ENCODE peak calls at places on chromosomes 2 and 18, in six cellular contexts. P is endothelial cell of umbilical vein, B is transverse colon, R is breast epithelium, F is HepG2, U is HCT116. W is an unnamed sample.

GRCh38 chr2:109402980-109403840 is 210.6 kb downstream of the SEPTIN10 start:
- DNase-seq in P (no peak), B (no peak), R (no peak), F (no peak), U (no peak), W (no peak)

GRCh38 chr2:18284331-18284730 is 276.1 kb downstream of the RDH14 start:
- DNase-seq in P (peak), B (no peak), R (no peak), F (no peak), U (no peak), W (no peak)

GRCh38 chr18:41064916-41065315 is 890.1 kb upstream of the PIK3C3 start:
- DNase-seq in P (no peak), B (no peak), R (no peak), F (no peak), U (no peak), W (no peak)

GRCh38 chr2:207683438-207683837 is 28.0 kb upstream of the CCNYL1 start:
- DNase-seq in P (no peak), B (no peak), R (no peak), F (no peak), U (no peak), W (no peak)

GRCh38 chr18:78304199-78304826 is 675.3 kb upstream of the SALL3 start:
- DNase-seq in P (no peak), B (no peak), R (no peak), F (no peak), U (no peak), W (no peak)

GRCh38 chr18:74271656-74272055 is 20.1 kb downstream of the CYB5A start:
- DNase-seq in P (no peak), B (no peak), R (no peak), F (no peak), U (no peak), W (no peak)

GRCh38 chr2:29804671-29805070 is 116.7 kb downstream of the ALK start:
- DNase-seq in P (no peak), B (no peak), R (no peak), F (no peak), U (no peak), W (no peak)

GRCh38 chr2:204645018-204645775 is 99.9 kb downstream of the PARD3B start:
- DNase-seq in P (peak), B (no peak), R (no peak), F (no peak), U (no peak), W (no peak)

GRCh38 chr2:17550907-17551306 is 10.4 kb downstream of the VSNL1 start:
- DNase-seq in P (no peak), B (no peak), R (no peak), F (no peak), U (no peak), W (no peak)

GRCh38 chr2:74334931-74335333 is 8.3 kb downstream of the SLC4A5 start:
- DNase-seq in P (peak), B (peak), R (peak), F (peak), U (peak), W (peak)

GRCh38 chr2:168239281-168239680 is 8.1 kb downstream of the STK39 start:
- DNase-seq in P (no peak), B (no peak), R (no peak), F (no peak), U (no peak), W (no peak)

GRCh38 chr2:214193943-214194342 is 216.9 kb upstream of the VWC2L start:
- DNase-seq in P (no peak), B (no peak), R (no peak), F (no peak), U (peak), W (no peak)

GRCh38 chr2:200258881-200259576 is 47.5 kb upstream of the SPATS2L start:
- DNase-seq in P (no peak), B (no peak), R (no peak), F (no peak), U (no peak), W (no peak)

GRCh38 chr18:75073654-75074053 is 135.3 kb downstream of the PTGR3 start:
- DNase-seq in P (no peak), B (no peak), R (no peak), F (no peak), U (no peak), W (no peak)

GRCh38 chr2:199382091-199382490 is 75.6 kb downstream of the SATB2 start:
- DNase-seq in P (peak), B (no peak), R (no peak), F (no peak), U (no peak), W (no peak)

GRCh38 chr18:55402731-55403405 is 185.1 kb downstream of the TCF4 start:
- DNase-seq in P (peak), B (no peak), R (no peak), F (no peak), U (no peak), W (no peak)

GRCh38 chr2:178256382-178257053 is 62.2 kb downstream of the OSBPL6 start:
- DNase-seq in P (no peak), B (no peak), R (no peak), F (no peak), U (no peak), W (no peak)

GRCh38 chr2:234683950-234684349 is 187.1 kb upstream of the ARL4C start:
- DNase-seq in P (no peak), B (no peak), R (no peak), F (no peak), U (no peak), W (no peak)
- TF ChIP-seq POLR2A in P (no peak), B (no peak), R (no peak), F (no peak), U (no peak), W (no peak)

DNA sequence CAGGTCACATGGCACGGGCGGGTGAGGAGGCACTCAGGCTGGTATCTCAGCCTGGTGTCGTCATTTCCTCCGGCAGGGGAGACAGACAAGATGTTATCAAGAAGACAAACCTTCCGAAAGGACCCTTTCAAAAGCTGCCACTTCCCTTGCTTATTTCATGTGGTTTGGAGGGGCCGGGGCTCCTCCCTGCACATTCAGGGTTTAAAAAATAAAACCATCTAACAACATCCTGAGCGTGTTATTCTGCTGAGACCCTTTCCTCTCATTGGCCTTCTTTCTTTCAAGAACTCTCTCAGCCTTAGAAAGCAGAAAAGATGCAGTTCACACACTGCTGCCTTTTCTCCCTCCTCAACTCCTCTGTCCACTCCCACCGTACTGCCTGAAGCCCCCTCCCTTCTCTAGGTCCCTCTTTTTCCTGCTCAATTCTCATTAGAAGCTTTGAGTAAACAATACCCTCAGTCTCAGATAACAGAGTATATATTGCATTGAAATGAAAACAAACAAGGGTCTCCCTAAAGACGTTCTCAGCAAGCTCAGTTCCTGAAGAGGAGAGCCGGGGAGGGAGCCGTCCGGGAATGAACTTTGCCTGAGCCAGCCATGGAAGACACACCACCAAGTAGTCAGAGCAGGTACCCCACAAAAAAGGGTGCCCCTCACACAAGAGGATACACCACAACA is 9.8 kb downstream of the SMAD7 start:
- DNase-seq in P (peak), B (peak), R (no peak), F (no peak), U (no peak), W (no peak)
- TF ChIP-seq POLR2AphosphoS5 in P (peak), B (no peak), R (no peak), F (no peak), U (no peak), W (no peak)

GRCh38 chr2:62573137-62573731 is 67.2 kb upstream of the TMEM17 start:
- DNase-seq in P (no peak), B (no peak), R (no peak), F (no peak), U (no peak), W (no peak)

GRCh38 chr2:62568983-62569837 is 63.2 kb upstream of the TMEM17 start:
- DNase-seq in P (no peak), B (no peak), R (no peak), F (peak), U (no peak), W (no peak)

GRCh38 chr2:62568074-62568473 is 62.1 kb upstream of the TMEM17 start:
- DNase-seq in P (no peak), B (no peak), R (no peak), F (no peak), U (no peak), W (no peak)

GRCh38 chr2:62569907-62570793 is 64.2 kb upstream of the TMEM17 start:
- DNase-seq in P (no peak), B (no peak), R (no peak), F (peak), U (peak), W (no peak)

DNA sequence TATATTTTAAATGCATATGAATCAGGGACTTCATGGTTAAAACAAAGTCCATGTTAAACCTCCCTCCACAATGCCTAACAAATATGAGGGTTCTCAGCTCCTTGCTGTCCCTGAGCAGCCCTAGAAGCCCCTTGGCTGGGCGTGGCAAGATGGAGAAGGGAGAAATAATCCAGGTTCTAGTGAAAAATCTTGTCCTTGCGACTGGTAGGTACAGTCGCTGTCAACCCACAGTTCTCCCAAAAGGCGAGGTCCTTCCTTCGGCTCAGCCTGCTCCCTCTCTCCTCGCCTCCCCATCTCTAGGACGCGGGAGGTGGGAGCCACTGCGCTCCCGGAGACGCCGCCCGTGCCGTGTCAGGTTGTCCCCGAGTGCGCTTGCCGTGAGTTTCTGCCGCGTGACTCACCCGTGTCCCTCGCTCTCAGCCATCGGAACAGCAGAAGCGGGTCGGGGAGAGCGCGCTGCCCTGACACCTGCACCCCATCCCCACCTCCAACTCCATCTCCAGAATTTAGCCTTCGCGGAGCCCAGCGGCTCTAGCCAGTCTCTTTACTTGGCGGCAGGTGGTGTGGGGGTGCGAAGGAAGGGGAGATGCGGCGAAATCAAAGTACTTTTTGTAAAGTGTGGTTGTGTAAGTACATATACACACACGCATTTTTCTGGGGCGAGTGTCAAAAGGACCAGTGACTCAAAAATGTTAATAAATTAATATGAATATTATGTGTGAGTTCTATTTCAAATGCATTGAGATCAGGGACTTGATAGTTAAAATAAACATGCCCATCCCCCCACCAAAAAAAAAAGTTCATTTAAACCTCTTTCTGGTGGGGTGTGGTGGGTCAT is 65.1 kb upstream of the TMEM17 start:
- DNase-seq in P (peak), B (peak), R (no peak), F (no peak), U (no peak), W (no peak)
- TF ChIP-seq POLR2A in P (no peak), B (no peak), R (no peak), F (no peak), U (no peak), W (no peak)

DNA sequence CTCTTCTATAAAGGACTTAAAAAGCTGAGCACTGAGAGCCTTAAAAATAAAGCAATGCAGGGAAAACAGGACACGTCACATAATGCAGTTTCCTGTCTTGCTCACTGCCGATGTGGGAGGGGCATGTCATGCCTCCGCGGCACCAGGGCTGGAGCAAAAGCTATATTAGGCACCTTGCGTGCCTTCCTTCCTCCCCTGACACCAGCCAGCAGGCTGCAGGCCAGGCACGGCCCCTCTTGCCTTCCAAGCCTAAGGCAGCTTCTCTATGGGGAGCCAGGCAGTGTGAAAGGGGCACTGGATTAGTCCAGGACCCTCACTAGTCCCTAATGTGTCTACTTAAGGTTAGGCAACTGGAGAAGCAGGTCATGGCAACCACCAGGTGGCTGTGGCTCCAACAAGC is 26.3 kb downstream of the MRPL35 start:
- DNase-seq in P (peak), B (peak), R (no peak), F (no peak), U (no peak), W (peak)
- TF ChIP-seq POLR2AphosphoS5 in P (no peak), B (peak), R (no peak), F (no peak), U (no peak), W (no peak)

GRCh38 chr2:216681683-216682082 is 13.7 kb downstream of the IGFBP5 start:
- DNase-seq in P (no peak), B (no peak), R (no peak), F (no peak), U (no peak), W (no peak)

GRCh38 chr2:216678098-216678465 is 17.3 kb downstream of the IGFBP5 start:
- DNase-seq in P (no peak), B (no peak), R (no peak), F (no peak), U (no peak), W (no peak)

GRCh38 chr2:216680951-216681629 is 14.3 kb downstream of the IGFBP5 start:
- DNase-seq in P (no peak), B (no peak), R (no peak), F (no peak), U (no peak), W (no peak)

GRCh38 chr2:216678813-216679657 is 16.3 kb downstream of the IGFBP5 start:
- DNase-seq in P (no peak), B (no peak), R (no peak), F (no peak), U (no peak), W (no peak)

DNA sequence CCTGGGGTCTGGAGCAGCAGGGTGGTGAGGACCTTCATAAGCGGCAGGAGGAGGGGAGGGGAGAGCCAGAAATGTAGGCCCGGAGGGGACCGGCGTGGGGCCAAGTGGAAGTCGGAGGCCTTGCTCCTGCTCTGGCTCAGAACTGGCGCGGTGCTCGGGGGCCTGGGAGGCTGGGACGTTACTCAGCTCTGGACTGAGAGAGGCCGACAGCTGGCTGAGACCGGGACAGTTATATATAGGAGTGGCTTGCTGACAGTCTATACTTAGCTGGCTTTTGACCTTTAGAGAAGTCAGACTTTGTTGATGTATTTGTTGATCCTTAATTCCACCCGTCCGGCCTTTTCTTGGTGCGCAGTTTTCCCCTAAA is 15.7 kb downstream of the IGFBP5 start:
- DNase-seq in P (no peak), B (no peak), R (no peak), F (no peak), U (no peak), W (no peak)
- TF ChIP-seq POLR2A in P (no peak), B (no peak), R (no peak), F (no peak), U (no peak), W (no peak)

DNA sequence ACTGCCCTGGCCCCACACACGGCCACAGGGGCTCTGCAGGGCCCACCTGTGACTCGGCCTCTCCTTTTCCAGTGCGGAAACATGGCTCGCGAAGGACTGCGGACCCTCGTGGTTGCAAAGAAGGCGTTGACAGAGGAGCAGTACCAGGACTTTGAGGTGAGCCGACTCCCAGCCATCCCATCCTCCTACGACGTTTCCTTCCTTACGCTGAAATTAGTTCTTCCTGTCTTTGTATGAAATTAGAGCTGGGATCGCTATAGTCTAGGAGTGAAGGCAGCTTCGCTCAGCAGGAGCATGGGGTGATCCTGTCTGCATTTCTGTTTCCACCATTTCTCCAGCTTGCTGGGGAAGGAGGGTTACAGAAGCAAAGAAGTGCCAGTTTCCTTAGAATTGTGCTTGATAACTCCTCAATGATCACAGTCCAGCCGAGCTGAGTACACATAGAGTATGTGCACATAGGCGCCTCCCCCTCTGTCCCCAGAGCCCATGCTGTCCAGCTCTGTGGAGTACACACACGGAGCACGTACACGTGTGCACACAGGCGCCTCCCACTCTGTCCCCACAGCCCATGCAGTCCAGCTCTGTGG is 59.1 kb upstream of the NFATC1 start:
- DNase-seq in P (peak), B (no peak), R (no peak), F (no peak), U (no peak), W (no peak)
- TF ChIP-seq POLR2AphosphoS5 in P (no peak), B (no peak), R (no peak), F (no peak), U (no peak), W (no peak)

GRCh38 chr2:56040834-56041233 is 117.3 kb upstream of the EFEMP1 start:
- DNase-seq in P (no peak), B (no peak), R (no peak), F (no peak), U (no peak), W (no peak)

GRCh38 chr2:56034258-56034657 is 110.7 kb upstream of the EFEMP1 start:
- DNase-seq in P (no peak), B (no peak), R (no peak), F (no peak), U (no peak), W (no peak)

GRCh38 chr2:56040189-56040588 is 116.6 kb upstream of the EFEMP1 start:
- DNase-seq in P (no peak), B (no peak), R (no peak), F (no peak), U (no peak), W (no peak)
- TF ChIP-seq POLR2A in P (no peak), B (no peak), R (no peak), F (no peak), U (no peak), W (no peak)

GRCh38 chr2:55617160-55618024 is at the start of gene PPP4R3B:
- DNase-seq in P (peak), B (peak), R (peak), F (peak), U (peak), W (peak)
- TF ChIP-seq POLR2AphosphoS5 in P (peak), B (peak), R (peak), F (peak), U (peak), W (peak)

GRCh38 chr2:218000137-218000536 is 2.7 kb downstream of the TNS1 start:
- DNase-seq in P (no peak), B (no peak), R (no peak), F (no peak), U (no peak), W (no peak)
- TF ChIP-seq POLR2A in P (no peak), B (no peak), R (no peak), F (no peak), U (no peak), W (no peak)

DNA sequence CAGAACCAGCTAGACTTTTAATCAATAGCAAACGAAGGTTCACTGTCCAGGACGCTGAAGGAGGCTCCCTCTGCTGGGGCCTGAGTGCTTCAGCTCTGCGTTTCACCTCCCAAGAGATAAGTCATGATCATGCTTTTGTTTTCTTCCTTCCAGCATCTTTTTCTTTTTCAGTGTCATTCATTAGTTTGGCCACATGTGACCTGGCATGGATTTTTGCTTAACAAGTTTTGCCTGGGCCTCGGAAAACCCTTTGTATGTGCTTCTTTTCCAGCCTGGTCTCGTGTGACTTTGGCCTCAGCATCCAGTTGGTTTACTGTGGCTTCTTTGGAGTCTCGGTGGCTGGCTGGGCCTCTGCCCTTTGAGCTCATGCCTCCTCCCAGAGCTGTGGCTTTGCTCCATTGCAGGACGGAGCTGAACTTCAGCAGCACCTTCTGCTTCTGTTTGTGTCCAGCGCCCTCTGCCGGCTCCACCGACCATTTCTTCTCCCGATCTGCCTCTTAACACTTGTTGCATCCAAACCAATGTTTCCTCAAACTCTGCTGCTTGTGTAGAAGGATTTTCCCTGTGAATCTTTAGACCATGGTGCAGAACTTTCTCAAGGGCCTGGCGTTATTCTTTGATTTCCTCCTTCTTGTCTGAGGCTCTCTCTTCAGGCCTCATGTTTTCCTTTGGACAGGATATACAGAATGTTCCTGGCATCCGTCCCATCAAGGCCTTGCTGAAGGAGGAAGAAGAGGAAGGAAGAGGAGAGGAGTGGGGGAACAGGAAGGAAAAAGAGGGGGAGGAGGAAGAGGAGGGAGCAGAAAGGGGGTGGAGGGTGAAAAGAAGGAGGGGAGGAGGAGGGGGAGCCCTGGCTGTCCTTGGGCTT is 23.6 kb upstream of the HES6 start:
- DNase-seq in P (peak), B (peak), R (peak), F (peak), U (peak), W (peak)
- TF ChIP-seq POLR2AphosphoS5 in P (no peak), B (no peak), R (peak), F (no peak), U (no peak), W (no peak)